ENCODE peak calls at places on chromosomes 12 and 14, in six cellular contexts. W is NCI-H345; F is activated naive CD8-positive, alpha-beta T cell treated with anti-CD3 and anti-CD28 coated beads for 36 hours; J is lower leg skin; X is GM04504; H is naive B cell. C is an unnamed sample.

GRCh38 chr14:77260631-77261030 is 10.4 kb downstream of the NGB start:
- DNase-seq in W (no peak), F (no peak), J (no peak), X (no peak), H (no peak), C (no peak)

GRCh38 chr12:103632554-103633216 is 45.6 kb downstream of the STAB2 start:
- DNase-seq in W (peak; percentile 9), F (peak; percentile 49), J (no peak), X (peak; percentile 11), H (no peak), C (peak; percentile 75)

GRCh38 chr12:60830381-60830780 is 1234.6 kb downstream of the SLC16A7 start:
- DNase-seq in W (no peak), F (no peak), J (no peak), X (no peak), H (no peak), C (no peak)

GRCh38 chr14:99879401-99880295 is 86.4 kb downstream of the EML1 start:
- DNase-seq in W (no peak), F (no peak), J (no peak), X (peak; percentile 73), H (no peak), C (no peak)

GRCh38 chr12:62278022-62278421 is 17.8 kb downstream of the USP15 start:
- DNase-seq in W (no peak), F (no peak), J (no peak), X (no peak), H (no peak), C (no peak)

GRCh38 chr14:100617715-100618693 is 30.8 kb upstream of the BEGAIN start:
- DNase-seq in W (no peak), F (no peak), J (no peak), X (no peak), H (no peak), C (no peak)

GRCh38 chr14:74793506-74794155 is 30.5 kb downstream of the YLPM1 start:
- DNase-seq in W (no peak), F (no peak), J (no peak), X (no peak), H (no peak), C (no peak)

GRCh38 chr14:22428681-22429315 is 160.2 kb downstream of the DAD1 start:
- DNase-seq in W (no peak), F (no peak), J (no peak), X (no peak), H (no peak), C (no peak)

GRCh38 chr14:36214476-36215216 is 38.1 kb upstream of the PTCSC3 start:
- DNase-seq in W (no peak), F (no peak), J (no peak), X (no peak), H (no peak), C (no peak)

GRCh38 chr14:80278293-80279037 is 67.2 kb upstream of the DIO2 start:
- DNase-seq in W (no peak), F (no peak), J (no peak), X (no peak), H (no peak), C (no peak)

GRCh38 chr14:74413622-74414021 is 12.4 kb downstream of the SYNDIG1L start:
- DNase-seq in W (no peak), F (no peak), J (no peak), X (no peak), H (no peak), C (no peak)

GRCh38 chr14:95683793-95684192 is 2.4 kb upstream of the TCL1B start:
- DNase-seq in W (no peak), F (peak; percentile 28), J (no peak), X (no peak), H (no peak), C (peak; percentile 71)

GRCh38 chr14:93137864-93138263 is 22.1 kb upstream of the ITPK1 start:
- DNase-seq in W (peak; percentile 79), F (no peak), J (no peak), X (no peak), H (no peak), C (no peak)

GRCh38 chr12:65899289-65899688 is 75.0 kb downstream of the HMGA2 start:
- DNase-seq in W (no peak), F (no peak), J (no peak), X (no peak), H (no peak), C (no peak)

GRCh38 chr14:88305923-88306322 is 17.1 kb downstream of the KCNK10 start:
- DNase-seq in W (no peak), F (no peak), J (no peak), X (no peak), H (no peak), C (no peak)

GRCh38 chr12:19451196-19451595 is 11.9 kb downstream of the AEBP2 start:
- DNase-seq in W (no peak), F (no peak), J (no peak), X (no peak), H (no peak), C (no peak)

GRCh38 chr14:24080888-24081738 is 9.8 kb downstream of the CPNE6 start:
- DNase-seq in W (peak; percentile 69), F (peak; percentile 76), J (no peak), X (no peak), H (peak; percentile 70), C (peak; percentile 83)

GRCh38 chr14:31403707-31404106 is 16.6 kb downstream of the HEATR5A start:
- DNase-seq in W (no peak), F (no peak), J (no peak), X (no peak), H (no peak), C (no peak)

GRCh38 chr12:132182711-132183365 is 38.6 kb downstream of the NOC4L start:
- DNase-seq in W (no peak), F (no peak), J (no peak), X (no peak), H (no peak), C (no peak)

GRCh38 chr12:5715076-5715475 is 230.0 kb downstream of the ANO2 start:
- DNase-seq in W (no peak), F (no peak), J (no peak), X (no peak), H (no peak), C (no peak)

GRCh38 chr12:125220404-125221273 is 155.4 kb downstream of the AACS start:
- DNase-seq in W (peak; percentile 57), F (no peak), J (no peak), X (no peak), H (no peak), C (no peak)

GRCh38 chr14:43539210-43539609 is 967.9 kb downstream of the FSCB start:
- DNase-seq in W (no peak), F (no peak), J (peak; percentile 27), X (no peak), H (no peak), C (no peak)

GRCh38 chr12:109513977-109514376 is 36.5 kb downstream of the UBE3B start:
- DNase-seq in W (peak; percentile 10), F (no peak), J (no peak), X (no peak), H (no peak), C (no peak)

GRCh38 chr12:21912318-21912717 is 28.9 kb downstream of the ABCC9 start:
- DNase-seq in W (no peak), F (no peak), J (no peak), X (no peak), H (no peak), C (no peak)

GRCh38 chr14:104396682-104397470 is 182.7 kb upstream of the C14orf180 start:
- DNase-seq in W (no peak), F (no peak), J (no peak), X (no peak), H (no peak), C (no peak)

GRCh38 chr14:55580401-55581010 is 499 bp downstream of the KTN1 start:
- DNase-seq in W (no peak), F (peak; percentile 71), J (peak; percentile 29), X (no peak), H (peak; percentile 59), C (peak; percentile 64)

GRCh38 chr12:74483057-74483456 is 54.6 kb upstream of the ATXN7L3B start:
- DNase-seq in W (no peak), F (no peak), J (no peak), X (no peak), H (no peak), C (no peak)

GRCh38 chr12:25121110-25121509 is 73.8 kb downstream of the DNAI7 start:
- DNase-seq in W (no peak), F (no peak), J (no peak), X (no peak), H (no peak), C (no peak)

GRCh38 chr12:51897181-51897580 is 9.3 kb downstream of the ANKRD33 start:
- DNase-seq in W (no peak), F (no peak), J (no peak), X (no peak), H (no peak), C (no peak)

GRCh38 chr12:63889721-63890509 is 45.4 kb downstream of the SRGAP1 start:
- DNase-seq in W (no peak), F (no peak), J (no peak), X (no peak), H (no peak), C (no peak)

C was measured in germinal center.